ENCODE peak calls at places on chromosomes 7 and 10, in five cellular contexts. H is neural progenitor cell, C is spleen, B is heart left ventricle, W is brain microvascular endothelial cell. D is an unnamed sample.

GRCh38 chr7:156368053-156368452 is 272.5 kb upstream of the RNF32 start:
- DNase-seq in H (no peak), C (no peak), B (no peak), W (no peak), D (no peak)

GRCh38 chr7:139588632-139589031 is 65.1 kb downstream of the CLEC2L start:
- DNase-seq in H (peak; percentile 21), C (peak; percentile 47), B (no peak), W (peak; percentile 65), D (no peak)

GRCh38 chr10:114616103-114616502 is 42.0 kb downstream of the ABLIM1 start:
- DNase-seq in H (no peak), C (no peak), B (no peak), W (no peak), D (no peak)

GRCh38 chr10:123316776-123317175 is 162.6 kb downstream of the BUB3 start:
- DNase-seq in H (no peak), C (no peak), B (no peak), W (no peak), D (no peak)

GRCh38 chr10:81520688-81521087 is 354.3 kb upstream of the NRG3 start:
- DNase-seq in H (no peak), C (no peak), B (no peak), W (no peak), D (no peak)

GRCh38 chr10:70084189-70084588 is 31.5 kb downstream of the MACROH2A2 start:
- DNase-seq in H (no peak), C (no peak), B (no peak), W (no peak), D (no peak)

GRCh38 chr10:88129013-88129412 is 265.6 kb downstream of the PTEN start:
- DNase-seq in H (no peak), C (no peak), B (no peak), W (no peak), D (no peak)

GRCh38 chr7:36448781-36449379 is 59.2 kb downstream of the ANLN start:
- DNase-seq in H (no peak), C (no peak), B (no peak), W (peak; percentile 25), D (no peak)

GRCh38 chr10:47297796-47298540 is 2.0 kb upstream of the GDF10 start:
- DNase-seq in H (peak; percentile 61), C (no peak), B (no peak), W (no peak), D (no peak)

GRCh38 chr10:116853287-116853686 is 4.0 kb downstream of the ENO4 start:
- DNase-seq in H (no peak), C (no peak), B (no peak), W (no peak), D (no peak)

GRCh38 chr10:122374859-122375721 is 582 bp downstream of the PLEKHA1 start:
- DNase-seq in H (peak; percentile 77), C (peak; percentile 92), B (peak; percentile 66), W (peak; percentile 25), D (no peak)

GRCh38 chr10:121880842-121881423 is 46.9 kb downstream of the ATE1 start:
- DNase-seq in H (no peak), C (no peak), B (no peak), W (no peak), D (no peak)

GRCh38 chr7:40717242-40717641 is 582.4 kb downstream of the SUGCT start:
- DNase-seq in H (peak; percentile 56), C (no peak), B (peak; percentile 54), W (peak; percentile 90), D (no peak)

GRCh38 chr10:3865565-3865964 is 80.6 kb upstream of the KLF6 start:
- DNase-seq in H (no peak), C (no peak), B (no peak), W (no peak), D (no peak)

GRCh38 chr7:139482662-139483466 is 609 bp downstream of the KLRG2 start:
- DNase-seq in H (peak; percentile 70), C (no peak), B (no peak), W (no peak), D (no peak)

GRCh38 chr7:80218723-80219122 is 84.1 kb downstream of the GNAI1 start:
- DNase-seq in H (no peak), C (no peak), B (no peak), W (peak; percentile 78), D (no peak)

GRCh38 chr10:97765201-97765600 is 6.6 kb downstream of the SFRP5 start:
- DNase-seq in H (no peak), C (peak; percentile 70), B (no peak), W (no peak), D (no peak)

GRCh38 chr10:30463944-30464451 is 30.0 kb downstream of the MAP3K8 start:
- DNase-seq in H (no peak), C (no peak), B (no peak), W (peak; percentile 16), D (no peak)

GRCh38 chr7:140418653-140419052 is 14.8 kb downstream of the RAB19 start:
- DNase-seq in H (no peak), C (no peak), B (no peak), W (no peak), D (no peak)

GRCh38 chr7:82335927-82336326 is 107.7 kb downstream of the CACNA2D1 start:
- DNase-seq in H (peak; percentile 60), C (no peak), B (no peak), W (no peak), D (no peak)

GRCh38 chr7:66050990-66051424 is 24.6 kb upstream of the ASL start:
- DNase-seq in H (no peak), C (no peak), B (no peak), W (peak; percentile 72), D (no peak)

GRCh38 chr7:1427064-1427657 is 32.1 kb downstream of the MICALL2 start:
- DNase-seq in H (no peak), C (no peak), B (no peak), W (no peak), D (no peak)

GRCh38 chr10:29795856-29796255 is 161.1 kb upstream of the SVIL start:
- DNase-seq in H (no peak), C (no peak), B (peak; percentile 4), W (no peak), D (no peak)

GRCh38 chr7:69661342-69661741 is 63.1 kb downstream of the AUTS2 start:
- DNase-seq in H (no peak), C (no peak), B (no peak), W (no peak), D (no peak)

GRCh38 chr7:6392712-6393666 is 54.8 kb downstream of the DAGLB start:
- DNase-seq in H (no peak), C (peak; percentile 58), B (peak; percentile 73), W (peak; percentile 84), D (no peak)

GRCh38 chr7:110922906-110923305 is 168.0 kb upstream of the LRRN3 start:
- DNase-seq in H (no peak), C (no peak), B (no peak), W (peak; percentile 62), D (no peak)

GRCh38 chr7:31134246-31135188 is 82.4 kb downstream of the ADCYAP1R1 start:
- DNase-seq in H (peak; percentile 93), C (no peak), B (peak; percentile 64), W (peak; percentile 59), D (no peak)

GRCh38 chr10:15309221-15309620 is 61.9 kb downstream of the FAM171A1 start:
- DNase-seq in H (no peak), C (no peak), B (no peak), W (no peak), D (no peak)

GRCh38 chr7:130669051-130669700 is 628 bp upstream of the COPG2 start:
- DNase-seq in H (no peak), C (no peak), B (no peak), W (peak; percentile 2), D (no peak)

GRCh38 chr10:128087884-128088695 is 38.1 kb downstream of the MKI67 start:
- DNase-seq in H (no peak), C (no peak), B (no peak), W (no peak), D (no peak)

GRCh38 chr10:132837905-132838304 is 52.0 kb upstream of the NKX6-2 start:
- DNase-seq in H (no peak), C (peak; percentile 67), B (no peak), W (no peak), D (no peak)

GRCh38 chr7:106829496-106829895 is 35.6 kb upstream of the PIK3CG start:
- DNase-seq in H (no peak), C (no peak), B (no peak), W (no peak), D (no peak)

GRCh38 chr7:87217983-87218653 is 1.4 kb downstream of the TMEM243 start:
- DNase-seq in H (no peak), C (no peak), B (no peak), W (no peak), D (no peak)

DNA sequence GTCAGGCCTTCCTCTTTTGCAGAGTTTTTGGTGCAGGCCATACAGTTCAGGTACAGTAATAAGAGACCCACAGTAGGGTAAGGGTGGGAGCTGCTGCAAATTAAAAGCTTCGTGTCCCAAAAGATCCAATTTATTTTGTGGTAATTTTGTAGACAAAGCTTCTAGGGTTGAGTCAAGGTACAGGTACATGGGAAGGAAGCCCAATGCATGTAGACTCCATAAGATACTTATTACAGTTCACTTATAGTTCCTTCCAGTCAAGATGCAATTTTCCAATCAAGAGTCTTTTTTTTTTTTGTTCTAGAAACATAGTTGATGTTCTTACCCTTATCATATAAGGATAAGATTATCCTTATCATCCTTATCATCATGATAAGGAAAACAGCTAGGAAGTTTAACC is at the start of gene TAS2R4:
- DNase-seq in H (no peak), C (no peak), B (no peak), W (no peak), D (no peak)
- H3K27ac ChIP-seq in H (no peak within 1 kb of the TSS), C (no peak within 1 kb of the TSS), B (no peak within 1 kb of the TSS), W (no peak within 1 kb of the TSS), D (no peak within 1 kb of the TSS)

GRCh38 chr7:101506531-101506930 is 122.6 kb downstream of the MYL10 start:
- DNase-seq in H (no peak), C (no peak), B (no peak), W (no peak), D (no peak)

GRCh38 chr7:101511965-101512364 is 117.1 kb downstream of the MYL10 start:
- DNase-seq in H (no peak), C (no peak), B (no peak), W (no peak), D (no peak)

GRCh38 chr7:101510297-101510696 is 118.8 kb downstream of the MYL10 start:
- DNase-seq in H (no peak), C (no peak), B (no peak), W (no peak), D (no peak)

GRCh38 chr7:101507327-101507726 is 121.8 kb downstream of the MYL10 start:
- DNase-seq in H (no peak), C (no peak), B (no peak), W (no peak), D (no peak)

DNA sequence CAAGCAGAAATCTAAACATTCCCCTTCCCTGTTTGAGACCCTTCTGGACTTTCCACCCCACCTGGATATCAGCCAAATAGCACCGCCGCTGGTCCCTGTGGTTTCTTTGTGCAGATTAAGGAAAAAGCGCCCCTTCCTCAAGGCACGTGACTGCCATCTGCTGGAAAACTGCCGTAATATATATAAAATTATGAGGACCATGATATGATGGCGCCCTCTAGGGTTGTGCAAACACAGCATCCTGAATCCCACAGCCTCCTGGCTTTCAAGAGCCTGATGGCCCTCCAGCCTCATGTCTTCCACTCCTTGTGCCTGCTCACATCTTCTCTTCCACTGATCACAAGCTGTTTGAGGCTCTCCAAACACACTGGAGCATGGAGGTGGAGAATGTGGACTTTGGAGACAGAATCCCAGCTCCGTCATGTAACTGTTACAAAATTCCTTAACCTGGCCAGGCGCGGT is 121.3 kb downstream of the MYL10 start:
- DNase-seq in H (peak; percentile 92), C (no peak), B (no peak), W (peak; percentile 16), D (no peak)
- TF ChIP-seq CTCF in H (peak; percentile 99), C (peak; percentile 45), B (peak; percentile 47), W (peak; percentile 71), D (peak; percentile 17)

GRCh38 chr10:99569253-99569939 is 36.7 kb downstream of the NKX2-3 start:
- DNase-seq in H (no peak), C (no peak), B (no peak), W (no peak), D (no peak)
- H3K27ac ChIP-seq in H (no peak overlapping the region), C (no peak overlapping the region), B (no peak overlapping the region), W (no peak overlapping the region), D (no peak overlapping the region)

GRCh38 chr7:116122972-116123595 is 87.3 kb upstream of the TES start:
- DNase-seq in H (peak; percentile 25), C (no peak), B (no peak), W (peak; percentile 22), D (no peak)
- TF ChIP-seq CTCF in H (peak; percentile 65), C (peak; percentile 37), B (peak; percentile 57), W (peak; percentile 68), D (peak; percentile 28)

D was measured in esophagus squamous epithelium.